ENCODE peak calls at places on chromosomes 5 and 9, in six cellular contexts. One of them, this sample, is unnamed.

GRCh38 chr5:16740476-16740875 is 123.7 kb upstream of the RETREG1 start:
- DNase-seq in tibial artery: no peak
- DNase-seq in IMR-90: no peak
- DNase-seq in dorsolateral prefrontal cortex: no peak
- DNase-seq in transverse colon: no peak
- DNase-seq in choroid plexus epithelial cell: no peak
- DNase-seq in this sample: no peak

GRCh38 chr9:105233836-105234235 is 10.6 kb upstream of the SLC44A1 start:
- DNase-seq in dorsolateral prefrontal cortex: no peak
- DNase-seq in transverse colon: no peak
- DNase-seq in IMR-90: peak
- DNase-seq in tibial artery: no peak
- DNase-seq in choroid plexus epithelial cell: peak
- DNase-seq in this sample: no peak

GRCh38 chr5:149380466-149381121 is 1.5 kb upstream of the IL17B start:
- DNase-seq in tibial artery: peak
- DNase-seq in IMR-90: no peak
- DNase-seq in dorsolateral prefrontal cortex: no peak
- DNase-seq in choroid plexus epithelial cell: no peak
- DNase-seq in transverse colon: peak
- DNase-seq in this sample: no peak

GRCh38 chr5:177473461-177473991 is at the start of gene DBN1:
- DNase-seq in transverse colon: peak
- DNase-seq in dorsolateral prefrontal cortex: no peak
- DNase-seq in tibial artery: no peak
- DNase-seq in IMR-90: no peak
- DNase-seq in choroid plexus epithelial cell: peak
- DNase-seq in this sample: no peak

GRCh38 chr5:93336330-93337110 is 244.5 kb downstream of the NR2F1-AS1 start:
- DNase-seq in transverse colon: no peak
- DNase-seq in choroid plexus epithelial cell: no peak
- DNase-seq in dorsolateral prefrontal cortex: no peak
- DNase-seq in IMR-90: peak
- DNase-seq in tibial artery: no peak
- DNase-seq in this sample: no peak

GRCh38 chr5:132294728-132295504 is 722 bp downstream of the SLC22A4 start:
- DNase-seq in tibial artery: peak
- DNase-seq in dorsolateral prefrontal cortex: no peak
- DNase-seq in choroid plexus epithelial cell: peak
- DNase-seq in transverse colon: peak
- DNase-seq in IMR-90: peak
- DNase-seq in this sample: peak

GRCh38 chr9:20092560-20092959 is 303.7 kb upstream of the SLC24A2 start:
- DNase-seq in dorsolateral prefrontal cortex: no peak
- DNase-seq in transverse colon: no peak
- DNase-seq in choroid plexus epithelial cell: no peak
- DNase-seq in IMR-90: no peak
- DNase-seq in tibial artery: no peak
- DNase-seq in this sample: no peak

GRCh38 chr5:29114331-29114768 is 2076.0 kb upstream of the CDH9 start:
- DNase-seq in choroid plexus epithelial cell: no peak
- DNase-seq in tibial artery: no peak
- DNase-seq in dorsolateral prefrontal cortex: no peak
- DNase-seq in transverse colon: no peak
- DNase-seq in IMR-90: no peak
- DNase-seq in this sample: no peak

GRCh38 chr5:35838370-35839042 is 18.2 kb upstream of the IL7R start:
- DNase-seq in tibial artery: no peak
- DNase-seq in transverse colon: no peak
- DNase-seq in choroid plexus epithelial cell: no peak
- DNase-seq in IMR-90: peak
- DNase-seq in dorsolateral prefrontal cortex: no peak
- DNase-seq in this sample: no peak

GRCh38 chr9:17229945-17230560 is 95.2 kb downstream of the CNTLN start:
- DNase-seq in transverse colon: no peak
- DNase-seq in dorsolateral prefrontal cortex: no peak
- DNase-seq in IMR-90: no peak
- DNase-seq in choroid plexus epithelial cell: no peak
- DNase-seq in tibial artery: no peak
- DNase-seq in this sample: no peak
- TF ChIP-seq CTCF in transverse colon: no peak
- TF ChIP-seq CTCF in dorsolateral prefrontal cortex: no peak
- TF ChIP-seq CTCF in IMR-90: no peak
- TF ChIP-seq CTCF in choroid plexus epithelial cell: no peak
- TF ChIP-seq CTCF in tibial artery: no peak
- TF ChIP-seq CTCF in this sample: no peak

GRCh38 chr9:109441296-109441695 is 56.8 kb downstream of the PTPN3 start:
- DNase-seq in dorsolateral prefrontal cortex: no peak
- DNase-seq in choroid plexus epithelial cell: no peak
- DNase-seq in tibial artery: no peak
- DNase-seq in IMR-90: no peak
- DNase-seq in transverse colon: no peak
- DNase-seq in this sample: no peak
- TF ChIP-seq CTCF in dorsolateral prefrontal cortex: no peak
- TF ChIP-seq CTCF in choroid plexus epithelial cell: peak
- TF ChIP-seq CTCF in tibial artery: no peak
- TF ChIP-seq CTCF in IMR-90: no peak
- TF ChIP-seq CTCF in transverse colon: no peak
- TF ChIP-seq CTCF in this sample: peak

DNA sequence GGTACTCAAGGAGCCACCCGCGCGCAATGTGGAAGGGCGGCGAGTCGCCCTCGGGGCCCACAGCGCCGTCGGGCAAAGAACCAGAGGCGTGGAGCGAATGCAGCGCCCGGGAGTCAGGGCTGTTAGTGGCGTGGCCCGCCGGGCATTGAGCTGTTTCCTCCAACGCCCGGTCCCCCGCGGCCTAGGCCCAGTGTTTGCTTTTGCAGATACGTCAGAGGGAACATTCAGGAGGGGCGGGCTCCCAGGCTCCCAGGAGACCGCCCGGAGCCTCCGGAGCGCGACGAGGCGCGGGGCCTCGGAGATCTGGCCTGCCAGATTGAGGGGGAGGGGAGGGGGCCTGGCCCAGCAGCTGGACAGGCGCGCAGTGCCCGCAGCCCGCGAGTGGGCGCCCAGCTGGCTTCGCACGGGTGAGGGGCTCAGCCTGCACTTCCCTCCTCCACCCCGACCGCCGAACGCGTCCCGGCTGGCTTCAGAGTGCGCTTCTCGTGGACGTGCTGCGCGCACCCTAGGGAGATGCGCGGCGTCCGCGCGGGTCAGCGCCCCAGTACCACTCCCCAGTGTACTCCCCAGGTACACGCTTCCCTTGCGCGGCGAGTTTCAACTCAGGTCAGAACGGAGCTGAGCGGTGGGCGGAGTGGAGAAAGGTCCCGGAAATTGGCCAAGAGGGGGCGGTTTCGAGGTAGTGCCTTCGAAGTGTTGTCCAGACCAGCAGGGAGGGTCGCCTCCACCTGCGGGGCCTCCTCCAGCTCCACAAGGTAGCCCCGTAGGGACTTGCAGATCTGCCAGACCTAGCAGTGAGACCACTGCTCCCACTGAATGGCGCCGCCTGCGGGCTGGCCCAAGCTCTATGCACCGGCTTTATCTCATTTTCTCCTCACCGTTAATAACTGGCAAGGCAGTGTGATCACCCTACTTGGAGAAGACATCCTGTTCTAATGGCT is 130.4 kb downstream of the TMEM174 start:
- DNase-seq in dorsolateral prefrontal cortex: no peak
- DNase-seq in IMR-90: no peak
- DNase-seq in transverse colon: no peak
- DNase-seq in choroid plexus epithelial cell: peak
- DNase-seq in tibial artery: no peak
- DNase-seq in this sample: no peak
- TF ChIP-seq CTCF in dorsolateral prefrontal cortex: no peak
- TF ChIP-seq CTCF in IMR-90: no peak
- TF ChIP-seq CTCF in transverse colon: no peak
- TF ChIP-seq CTCF in choroid plexus epithelial cell: peak
- TF ChIP-seq CTCF in tibial artery: no peak
- TF ChIP-seq CTCF in this sample: no peak

GRCh38 chr9:124410321-124410913 is 4.8 kb downstream of the PSMB7 start:
- DNase-seq in choroid plexus epithelial cell: peak
- DNase-seq in tibial artery: no peak
- DNase-seq in transverse colon: no peak
- DNase-seq in IMR-90: no peak
- DNase-seq in dorsolateral prefrontal cortex: no peak
- DNase-seq in this sample: no peak
- TF ChIP-seq CTCF in choroid plexus epithelial cell: no peak
- TF ChIP-seq CTCF in tibial artery: peak
- TF ChIP-seq CTCF in transverse colon: peak
- TF ChIP-seq CTCF in IMR-90: peak
- TF ChIP-seq CTCF in dorsolateral prefrontal cortex: peak
- TF ChIP-seq CTCF in this sample: peak